ENCODE peak calls at places on chromosomes 16 and 17, in eight cellular contexts. R is fibroblast of lung, A is PC-3, P is uterus, D is astrocyte, F is transverse colon, I is mucosa of descending colon, M is gastrocnemius medialis. V is an unnamed sample.

GRCh38 chr17:6420173-6420641 is 14.7 kb downstream of the AIPL1 start:
- DNase-seq in R (peak; percentile 5), P (no peak), D (no peak), A (peak; percentile 43), I (peak; percentile 14), F (no peak), M (no peak), V (no peak)

GRCh38 chr16:69481901-69482341 is 57.5 kb downstream of the CYB5B start:
- DNase-seq in F (peak; percentile 31), D (peak; percentile 43), R (peak; percentile 57), P (peak; percentile 84), M (peak; percentile 81), I (peak; percentile 45), A (no peak), V (peak; percentile 97)

GRCh38 chr16:54407596-54407995 is 121.0 kb upstream of the IRX3 start:
- DNase-seq in I (no peak), R (peak; percentile 55), A (no peak), M (no peak), D (peak; percentile 44), P (no peak), F (no peak), V (no peak)

GRCh38 chr17:51118330-51119195 is 2.1 kb downstream of the SPAG9 start:
- DNase-seq in F (peak; percentile 81), D (no peak), M (peak; percentile 63), I (peak; percentile 89), A (peak; percentile 37), R (no peak), P (peak; percentile 33), V (peak; percentile 34)

GRCh38 chr17:8372422-8372821 is 4.1 kb downstream of the KRABD2 start:
- DNase-seq in M (no peak), R (no peak), P (no peak), A (peak; percentile 19), I (no peak), D (no peak), F (no peak), V (no peak)

GRCh38 chr16:28837672-28838557 is 8.2 kb downstream of the TUFM start:
- DNase-seq in D (no peak), A (no peak), F (no peak), I (no peak), P (no peak), R (no peak), M (no peak), V (peak; percentile 52)

GRCh38 chr16:23847938-23848337 is 12.2 kb downstream of the PRKCB start:
- DNase-seq in F (no peak), A (no peak), D (no peak), R (no peak), M (no peak), P (no peak), I (no peak), V (no peak)

GRCh38 chr16:89308391-89309333 is 91.2 kb downstream of the ZNF778 start:
- DNase-seq in I (no peak), P (no peak), R (no peak), A (no peak), M (no peak), F (no peak), D (no peak), V (no peak)

GRCh38 chr17:73941919-73942530 is 261.5 kb upstream of the RPL38 start:
- DNase-seq in I (no peak), F (no peak), D (no peak), A (no peak), R (no peak), M (no peak), P (no peak), V (no peak)

GRCh38 chr17:19010729-19011505 is 6.4 kb upstream of the FAM83G start:
- DNase-seq in F (peak; percentile 81), P (no peak), R (peak; percentile 9), M (no peak), D (no peak), I (peak; percentile 85), A (peak; percentile 37), V (peak; percentile 7)

GRCh38 chr17:36066365-36066945 is 2.4 kb downstream of the CCL18 start:
- DNase-seq in P (no peak), F (no peak), M (no peak), R (no peak), A (no peak), I (no peak), D (no peak), V (no peak)

GRCh38 chr16:81487301-81487720 is 42.7 kb downstream of the CMIP start:
- DNase-seq in A (no peak), R (peak; percentile 76), P (no peak), I (no peak), F (no peak), D (peak; percentile 68), M (no peak), V (peak; percentile 34)

GRCh38 chr16:24610421-24610765 is 71.0 kb downstream of the RBBP6 start:
- DNase-seq in P (peak; percentile 24), I (peak; percentile 2), D (peak; percentile 22), A (peak; percentile 23), F (peak; percentile 12), R (peak; percentile 46), M (no peak), V (peak; percentile 30)

GRCh38 chr16:19883296-19883951 is 1.2 kb downstream of the GPRC5B start:
- DNase-seq in A (no peak), I (no peak), F (peak; percentile 10), D (no peak), M (peak; percentile 67), R (peak; percentile 25), P (peak; percentile 31), V (peak; percentile 48)

GRCh38 chr16:69861276-69862030 is 89.7 kb upstream of the CLEC18A start:
- DNase-seq in D (peak; percentile 82), P (peak; percentile 83), A (no peak), F (peak; percentile 60), M (peak; percentile 61), R (peak; percentile 86), I (peak; percentile 67), V (peak; percentile 26)

GRCh38 chr16:55678061-55678935 is 22.5 kb downstream of the SLC6A2 start:
- DNase-seq in D (no peak), F (no peak), M (no peak), R (no peak), A (no peak), P (no peak), I (no peak), V (no peak)

GRCh38 chr17:82814834-82815233 is 25.0 kb downstream of the ZNF750 start:
- DNase-seq in R (no peak), A (no peak), M (no peak), I (no peak), F (peak; percentile 46), D (no peak), P (no peak), V (no peak)

GRCh38 chr17:47615766-47616424 is 33.8 kb upstream of the KPNB1 start:
- DNase-seq in F (no peak), A (peak; percentile 92), M (no peak), P (no peak), I (no peak), D (peak; percentile 10), R (peak; percentile 28), V (no peak)

GRCh38 chr17:21034350-21035235 is 8.2 kb downstream of the USP22 start:
- DNase-seq in I (peak; percentile 27), M (peak; percentile 90), A (no peak), R (peak; percentile 38), P (no peak), D (no peak), F (no peak), V (peak; percentile 65)

GRCh38 chr16:35311475-35311874 is 1852.1 kb downstream of the TP53TG3F start:
- DNase-seq in F (no peak), I (no peak), P (no peak), A (no peak), M (no peak), R (no peak), D (no peak), V (no peak)
- H3K9me3 ChIP-seq in F (no peaks in the 10 kb centered on the region), I (peaks cover 70% of the 10 kb centered on the region), P (no peaks in the 10 kb centered on the region), A (no peaks in the 10 kb centered on the region), M (no peaks in the 10 kb centered on the region), R (no peaks in the 10 kb centered on the region), D (peaks cover 34% of the 10 kb centered on the region), V (no peaks in the 10 kb centered on the region)

DNA sequence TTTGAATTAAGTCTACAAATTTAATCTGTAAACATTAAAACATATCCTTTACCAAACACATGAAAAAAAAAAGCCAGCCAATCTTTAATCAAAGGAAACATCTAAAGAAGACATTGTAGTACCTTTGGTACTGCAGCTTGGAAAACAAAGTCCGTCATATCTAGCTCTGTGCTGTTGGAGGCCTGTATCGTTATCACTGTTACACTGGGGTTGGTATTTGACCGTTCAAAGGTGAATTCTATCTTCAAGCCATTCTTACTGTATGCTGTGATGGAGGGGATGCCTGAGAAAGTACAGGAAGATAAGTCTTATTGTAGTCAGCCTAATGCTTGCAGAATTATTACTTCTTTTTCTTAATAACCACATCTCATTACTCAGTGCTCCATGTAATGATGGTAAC is 14.3 kb upstream of the PHLPP2 start:
- DNase-seq in R (no peak), I (no peak), M (no peak), D (no peak), A (no peak), F (no peak), P (no peak), V (no peak)
- H3K4me3 ChIP-seq in R (no peak overlapping the region), I (no peak overlapping the region), M (no peak overlapping the region), D (no peak overlapping the region), A (no peak overlapping the region), F (no peak overlapping the region), P (no peak overlapping the region), V (no peak overlapping the region)

DNA sequence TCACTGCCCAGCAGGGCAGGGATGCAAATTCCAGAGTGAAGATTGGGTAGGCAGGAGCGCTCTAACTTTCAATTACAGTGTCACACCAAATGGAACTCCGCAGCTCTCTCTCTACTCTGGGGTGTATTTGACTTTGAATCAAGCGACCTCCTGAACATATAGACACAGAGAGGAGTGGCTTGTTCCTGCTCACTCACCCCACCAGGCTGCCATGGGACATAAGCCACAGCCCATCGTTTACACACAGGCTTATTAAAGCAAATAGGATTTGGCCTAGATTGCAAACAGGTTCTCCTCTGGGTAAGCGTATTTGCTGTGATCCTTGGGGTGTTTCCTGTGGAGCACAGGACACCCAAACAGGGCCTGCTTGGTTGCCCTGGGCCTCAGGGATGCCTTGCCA is 281.6 kb upstream of the CCL2 start:
- DNase-seq in D (no peak), I (no peak), A (no peak), R (no peak), P (no peak), F (no peak), M (no peak), V (no peak)
- H3K9me3 ChIP-seq in D (no peaks in the 10 kb centered on the region), I (no peaks in the 10 kb centered on the region), A (no peaks in the 10 kb centered on the region), R (no peaks in the 10 kb centered on the region), P (no peaks in the 10 kb centered on the region), F (no peaks in the 10 kb centered on the region), M (no peaks in the 10 kb centered on the region), V (no peaks in the 10 kb centered on the region)

GRCh38 chr16:86505899-86506864 is 4.1 kb upstream of the FOXF1 start:
- DNase-seq in R (no peak), P (no peak), I (no peak), D (no peak), F (no peak), A (no peak), M (no peak), V (no peak)

GRCh38 chr16:86508028-86508946 is 2.0 kb upstream of the FOXF1 start:
- DNase-seq in R (peak; percentile 38), F (no peak), D (no peak), A (no peak), P (no peak), M (no peak), I (no peak), V (no peak)

GRCh38 chr16:86508947-86509758 is 1.2 kb upstream of the FOXF1 start:
- DNase-seq in D (peak; percentile 76), A (peak; percentile 35), R (peak; percentile 87), M (no peak), I (peak; percentile 46), P (peak; percentile 33), F (peak; percentile 46), V (peak; percentile 55)

GRCh38 chr16:86505185-86505898 is 5.0 kb upstream of the FOXF1 start:
- DNase-seq in D (no peak), P (no peak), I (no peak), M (no peak), R (no peak), F (no peak), A (no peak), V (no peak)

GRCh38 chr16:86507173-86508027 is 2.9 kb upstream of the FOXF1 start:
- DNase-seq in M (no peak), A (no peak), R (no peak), D (no peak), F (no peak), P (no peak), I (no peak), V (no peak)
- H3K4me3 ChIP-seq in M (no peak overlapping the region), A (no peak overlapping the region), R (peak overlapping the region; percentile 89), D (no peak overlapping the region), F (peak overlapping the region; percentile 84), P (peak overlapping the region; percentile 50), I (peak overlapping the region; percentile 26), V (no peak overlapping the region)

V was measured in psoas muscle.